ENCODE peak calls at places on chromosomes 12 and 14, in ten cellular contexts. P is H54; S is effector memory CD4-positive, alpha-beta T cell; Z is cardiac muscle cell; E is lung; Y is iris pigment epithelial cell; I is left ventricle myocardium superior; H is stimulated activated CD4-positive, alpha-beta T cell treated with anti-CD3 and anti-CD28 coated beads, Interleukin-4, amount 100 ng/mL, for 4 hours; U is HFFc6; T is gastrocnemius medialis. L is an unnamed sample.

GRCh38 chr14:23562822-23563472 is 4.6 kb downstream of the AP1G2 start:
- DNase-seq in P (no peak), S (peak; percentile 32), Z (peak; percentile 67), E (no peak), Y (peak; percentile 55), I (no peak), H (peak; percentile 37), U (no peak), T (no peak), L (peak; percentile 79)

GRCh38 chr12:96258451-96258933 is 64.3 kb downstream of the ELK3 start:
- DNase-seq in P (peak; percentile 27), S (no peak), Z (peak; percentile 95), E (no peak), Y (peak; percentile 51), I (peak; percentile 72), H (no peak), U (no peak), T (no peak), L (peak; percentile 96)

GRCh38 chr12:90514325-90514724 is 440.7 kb downstream of the CCER1 start:
- DNase-seq in P (no peak), S (no peak), Z (peak; percentile 25), E (no peak), Y (no peak), I (no peak), H (no peak), U (no peak), T (no peak), L (peak; percentile 42)

GRCh38 chr12:46523863-46524770 is 151.5 kb upstream of the SLC38A2 start:
- DNase-seq in P (peak; percentile 70), S (no peak), Z (peak; percentile 74), E (no peak), Y (peak; percentile 98), I (no peak), H (peak; percentile 40), U (peak; percentile 99), T (no peak), L (peak; percentile 99)

GRCh38 chr12:57164966-57165365 is 17.5 kb upstream of the LRP1-AS start:
- DNase-seq in P (peak; percentile 61), S (no peak), Z (peak; percentile 56), E (no peak), Y (peak; percentile 33), I (no peak), H (no peak), U (no peak), T (no peak), L (peak; percentile 56)

GRCh38 chr12:55847603-55848329 is 5.0 kb upstream of the MMP19 start:
- DNase-seq in P (peak; percentile 76), S (no peak), Z (peak; percentile 100), E (peak; percentile 82), Y (peak; percentile 100), I (peak; percentile 88), H (no peak), U (peak; percentile 99), T (peak; percentile 80), L (peak; percentile 100)

GRCh38 chr12:95976416-95976832 is 19.7 kb downstream of the HAL start:
- DNase-seq in P (no peak), S (no peak), Z (peak; percentile 31), E (no peak), Y (peak; percentile 33), I (no peak), H (no peak), U (no peak), T (no peak), L (peak; percentile 51)

GRCh38 chr14:91272341-91273272 is 28.1 kb upstream of the GPR68 start:
- DNase-seq in P (no peak), S (no peak), Z (no peak), E (no peak), Y (no peak), I (no peak), H (no peak), U (no peak), T (no peak), L (no peak)

GRCh38 chr12:574475-575128 is 88.6 kb downstream of the NINJ2 start:
- DNase-seq in P (no peak), S (no peak), Z (no peak), E (no peak), Y (peak; percentile 65), I (no peak), H (no peak), U (no peak), T (no peak), L (no peak)

GRCh38 chr14:22986508-22987054 is 4.2 kb upstream of the AJUBA start:
- DNase-seq in P (no peak), S (peak; percentile 71), Z (peak; percentile 92), E (peak; percentile 91), Y (peak; percentile 83), I (peak; percentile 88), H (peak; percentile 83), U (peak; percentile 81), T (peak; percentile 76), L (peak; percentile 92)

GRCh38 chr14:70130498-70130897 is 58.3 kb downstream of the SLC8A3 start:
- DNase-seq in P (no peak), S (no peak), Z (no peak), E (no peak), Y (no peak), I (no peak), H (no peak), U (no peak), T (no peak), L (no peak)

GRCh38 chr12:42281281-42281680 is 43.2 kb upstream of the YAF2 start:
- DNase-seq in P (no peak), S (no peak), Z (no peak), E (no peak), Y (no peak), I (no peak), H (no peak), U (no peak), T (no peak), L (no peak)

GRCh38 chr12:7376196-7376595 is 67.8 kb downstream of the CD163L1 start:
- DNase-seq in P (no peak), S (no peak), Z (peak; percentile 10), E (no peak), Y (peak; percentile 28), I (no peak), H (no peak), U (peak; percentile 82), T (no peak), L (no peak)

GRCh38 chr14:96923003-96923402 is 125.8 kb downstream of the VRK1 start:
- DNase-seq in P (no peak), S (no peak), Z (no peak), E (no peak), Y (no peak), I (no peak), H (no peak), U (no peak), T (no peak), L (no peak)

GRCh38 chr12:121114019-121114639 is 18.5 kb upstream of the P2RX7 start:
- DNase-seq in P (no peak), S (no peak), Z (no peak), E (no peak), Y (no peak), I (no peak), H (no peak), U (no peak), T (no peak), L (no peak)

GRCh38 chr14:99354166-99354875 is 82.3 kb upstream of the BCL11B start:
- DNase-seq in P (no peak), S (no peak), Z (no peak), E (no peak), Y (no peak), I (no peak), H (no peak), U (no peak), T (no peak), L (no peak)

L was measured in cardiac fibroblast.